ENCODE peak calls at places on chromosomes 7 and 10, in eight cellular contexts. I is astrocyte, E is renal cortical epithelial cell, K is T-helper 1 cell, F is iPS DF 6.9, G is fibroblast of the aortic adventitia, J is dorsolateral prefrontal cortex, Y is lung. P is an unnamed sample.

GRCh38 chr10:114282526-114282925 is 43.5 kb downstream of the VWA2 start:
- DNase-seq in I (no peak), E (no peak), K (no peak), F (no peak), G (no peak), J (no peak), Y (no peak), P (no peak)

GRCh38 chr10:74439213-74439612 is 288.2 kb downstream of the ADK start:
- DNase-seq in I (no peak), E (no peak), K (no peak), F (no peak), G (peak), J (no peak), Y (no peak), P (no peak)

GRCh38 chr7:41085244-41085643 is 617.6 kb downstream of the INHBA start:
- DNase-seq in I (peak), E (peak), K (no peak), F (no peak), G (peak), J (no peak), Y (no peak), P (no peak)

GRCh38 chr10:84214612-84215235 is 10.6 kb downstream of the LRIT2 start:
- DNase-seq in I (no peak), E (peak), K (no peak), F (peak), G (no peak), J (no peak), Y (no peak), P (no peak)

GRCh38 chr7:81925530-81925929 is 155.7 kb upstream of the HGF start:
- DNase-seq in I (no peak), E (peak), K (no peak), F (no peak), G (no peak), J (no peak), Y (no peak), P (no peak)

GRCh38 chr7:101903505-101903849 is 86.1 kb downstream of the CUX1 start:
- DNase-seq in I (no peak), E (no peak), K (no peak), F (no peak), G (no peak), J (no peak), Y (no peak), P (no peak)

GRCh38 chr7:194996-195829 is 2.8 kb downstream of the FAM20C start:
- DNase-seq in I (peak), E (no peak), K (no peak), F (no peak), G (peak), J (no peak), Y (no peak), P (no peak)

GRCh38 chr7:83072576-83073517 is 89.8 kb downstream of the PCLO start:
- DNase-seq in I (no peak), E (no peak), K (no peak), F (no peak), G (no peak), J (no peak), Y (no peak), P (no peak)

GRCh38 chr10:69807122-69807521 is 5.4 kb downstream of the COL13A1 start:
- DNase-seq in I (peak), E (peak), K (no peak), F (no peak), G (peak), J (no peak), Y (no peak), P (no peak)

GRCh38 chr7:36040679-36041078 is 112.4 kb upstream of the EEPD1 start:
- DNase-seq in I (peak), E (no peak), K (no peak), F (no peak), G (peak), J (no peak), Y (no peak), P (no peak)

GRCh38 chr10:71270301-71270777 is 48.7 kb upstream of the SLC29A3 start:
- DNase-seq in I (peak), E (peak), K (no peak), F (peak), G (peak), J (no peak), Y (no peak), P (no peak)

GRCh38 chr10:43322769-43323168 is 48.7 kb upstream of the FXYD4 start:
- DNase-seq in I (peak), E (peak), K (peak), F (peak), G (peak), J (peak), Y (peak), P (peak)

GRCh38 chr10:89301721-89302445 is at the start of gene IFIT2:
- DNase-seq in I (peak), E (peak), K (no peak), F (no peak), G (peak), J (no peak), Y (no peak), P (peak)

GRCh38 chr10:46227571-46228075 is 59.2 kb upstream of the ANTXRL start:
- DNase-seq in I (no peak), E (no peak), K (no peak), F (no peak), G (no peak), J (no peak), Y (peak), P (no peak)